ENCODE peak calls at places on chromosome 4, in six cellular contexts. R is tibial artery, N is endodermal cell, T is suprapubic skin, J is adipocyte, M is MM.1S. P is an unnamed sample. For H3K4me1, the result is how much of the 10 kb centered on the place peaks cover.

GRCh38 chr4:15695240-15695699 is 7.6 kb upstream of the BST1 start:
- DNase-seq in R (no peak), N (peak), T (no peak), J (peak), M (no peak), P (no peak)

GRCh38 chr4:53307819-53308773 is 57.8 kb downstream of the SCFD2 start:
- DNase-seq in R (no peak), N (no peak), T (no peak), J (peak), M (no peak), P (no peak)

GRCh38 chr4:57442834-57443291 is 332.7 kb upstream of the IGFBP7 start:
- DNase-seq in R (no peak), N (peak), T (no peak), J (peak), M (peak), P (no peak)

GRCh38 chr4:140595065-140595464 is 26.3 kb upstream of the UCP1 start:
- DNase-seq in R (no peak), N (peak), T (no peak), J (peak), M (peak), P (no peak)

GRCh38 chr4:2280531-2281300 is 18.8 kb upstream of the MXD4 start:
- DNase-seq in R (no peak), N (no peak), T (no peak), J (peak), M (no peak), P (no peak)

GRCh38 chr4:30714408-30715031 is 5.6 kb upstream of the PCDH7 start:
- DNase-seq in R (no peak), N (peak), T (no peak), J (peak), M (peak), P (no peak)

GRCh38 chr4:4853371-4853823 is 6.1 kb upstream of the MSX1 start:
- DNase-seq in R (peak), N (peak), T (no peak), J (no peak), M (no peak), P (peak)

GRCh38 chr4:150302553-150302952 is 224.3 kb downstream of the DCLK2 start:
- DNase-seq in R (no peak), N (no peak), T (no peak), J (peak), M (no peak), P (peak)

GRCh38 chr4:113584407-113585150 is 177.0 kb downstream of the CAMK2D start:
- DNase-seq in R (no peak), N (peak), T (no peak), J (peak), M (no peak), P (no peak)
- H3K4me1 ChIP-seq in R (under half), N (under half), T (under half), J (half or more), M (under half), P (under half)

GRCh38 chr4:152100378-152101201 is 339.8 kb upstream of the GATB start:
- DNase-seq in R (no peak), N (no peak), T (no peak), J (no peak), M (no peak), P (no peak)
- H3K4me1 ChIP-seq in R (under half), N (under half), T (under half), J (under half), M (under half), P (under half)

GRCh38 chr4:95085118-95085833 is 327.5 kb downstream of the BMPR1B start:
- DNase-seq in R (no peak), N (no peak), T (no peak), J (no peak), M (no peak), P (no peak)
- H3K4me1 ChIP-seq in R (under half), N (under half), T (under half), J (under half), M (under half), P (under half)

GRCh38 chr4:11216520-11216919 is 212.2 kb downstream of the HS3ST1 start:
- DNase-seq in R (no peak), N (no peak), T (no peak), J (no peak), M (no peak), P (no peak)
- H3K4me1 ChIP-seq in R (under half), N (under half), T (under half), J (under half), M (under half), P (under half)

DNA sequence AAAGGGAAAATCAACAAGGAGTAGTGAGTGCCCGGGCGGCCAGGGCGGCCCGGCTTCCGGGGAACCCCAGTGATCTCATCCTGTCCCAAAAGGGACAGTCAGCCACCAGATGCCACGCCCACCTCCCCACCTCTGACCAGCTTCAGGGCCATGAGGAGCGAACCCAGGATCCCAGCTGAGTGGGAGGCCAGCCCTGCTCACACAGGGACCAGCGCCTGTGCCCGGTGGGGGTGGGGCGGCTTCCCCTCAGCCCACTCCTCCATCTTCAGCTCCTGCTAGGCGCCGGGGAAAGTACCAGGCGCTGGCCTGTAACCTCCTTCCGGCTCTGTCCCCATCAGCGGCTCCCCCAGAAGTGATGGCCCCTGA is 6.2 kb downstream of the MYL5 start:
- DNase-seq in R (no peak), N (no peak), T (peak), J (no peak), M (no peak), P (peak)
- H3K4me1 ChIP-seq in R (under half), N (under half), T (half or more), J (under half), M (under half), P (under half)

P was measured in RWPE2.